ENCODE peak calls at places on chromosomes 11 and 22, in eight cellular contexts. R is GM12865; N is KG1; I is stimulated activated CD8-positive, alpha-beta memory T cell treated with anti-CD3 and anti-CD28 coated beads, Interleukin-4, amount 100 ng/mL, for 4 hours; Q is AG09309; T is effector CD4-positive, alpha-beta T cell; P is CD4-positive, alpha-beta memory T cell; L is tibial nerve. E is an unnamed sample.

GRCh38 chr11:117220568-117220967 is 11.3 kb downstream of the PCSK7 start:
- DNase-seq in L (peak), P (no peak), T (no peak), I (no peak), Q (no peak), N (no peak), R (no peak), E (no peak)

GRCh38 chr11:111745719-111746504 is 20.3 kb downstream of the PPP2R1B start:
- DNase-seq in I (no peak), R (no peak), Q (peak), N (no peak), T (no peak), L (no peak), P (no peak), E (no peak)

GRCh38 chr11:113991170-113991569 is 16.3 kb downstream of the HTR3A start:
- DNase-seq in R (no peak), N (peak), P (peak), L (no peak), T (no peak), Q (no peak), I (no peak), E (no peak)

GRCh38 chr11:33802414-33802950 is 28.2 kb upstream of the FBXO3 start:
- DNase-seq in P (no peak), R (peak), T (no peak), N (no peak), Q (peak), L (peak), I (no peak), E (no peak)

GRCh38 chr22:31122196-31122531 is 602 bp upstream of the INPP5J start:
- DNase-seq in T (no peak), I (no peak), R (no peak), Q (no peak), N (no peak), L (no peak), P (no peak), E (no peak)

GRCh38 chr11:112769170-112769569 is 192.1 kb upstream of the NCAM1 start:
- DNase-seq in I (no peak), P (no peak), R (no peak), T (no peak), N (no peak), Q (no peak), L (no peak), E (no peak)

GRCh38 chr11:416757-417621 is 2.2 kb upstream of the SIGIRR start:
- DNase-seq in I (no peak), Q (no peak), P (peak), R (peak), L (no peak), T (no peak), N (peak), E (no peak)

GRCh38 chr11:58912124-58912523 is 27.2 kb upstream of the GLYATL1 start:
- DNase-seq in T (no peak), I (no peak), P (no peak), R (no peak), Q (no peak), N (no peak), L (no peak), E (no peak)

GRCh38 chr22:41401781-41402648 is 20.3 kb downstream of the TEF start:
- DNase-seq in P (no peak), T (no peak), R (no peak), L (peak), Q (peak), I (no peak), N (no peak), E (no peak)

GRCh38 chr22:47645450-47645914 is 883.0 kb downstream of the TBC1D22A start:
- DNase-seq in I (no peak), L (no peak), R (no peak), T (no peak), N (no peak), P (no peak), Q (no peak), E (no peak)

GRCh38 chr11:35836185-35836584 is 107.7 kb upstream of the LDLRAD3 start:
- DNase-seq in T (no peak), Q (no peak), L (no peak), R (no peak), P (no peak), I (no peak), N (no peak), E (no peak)

GRCh38 chr11:65657426-65657825 is 5.3 kb downstream of the RELA start:
- DNase-seq in L (no peak), N (no peak), I (no peak), Q (no peak), P (no peak), R (no peak), T (no peak), E (no peak)

GRCh38 chr11:2150206-2150847 is 10.7 kb downstream of the INS start:
- DNase-seq in I (no peak), R (no peak), Q (peak), N (no peak), T (no peak), L (peak), P (no peak), E (no peak)

GRCh38 chr11:46295312-46295995 is 18.0 kb downstream of the CREB3L1 start:
- DNase-seq in P (peak), Q (no peak), R (peak), I (peak), T (peak), N (no peak), L (no peak), E (no peak)

GRCh38 chr11:103055174-103055890 is 36.6 kb downstream of the DCUN1D5 start:
- DNase-seq in N (peak), I (no peak), P (peak), Q (no peak), R (peak), T (no peak), L (no peak), E (peak)

GRCh38 chr11:47351159-47352126 is 1.1 kb downstream of the MYBPC3 start:
- DNase-seq in T (no peak), I (no peak), P (no peak), Q (no peak), L (no peak), N (no peak), R (no peak), E (no peak)

GRCh38 chr11:97033178-97033577 is 643.4 kb downstream of the JRKL start:
- DNase-seq in Q (no peak), T (no peak), N (no peak), I (no peak), R (no peak), P (no peak), L (no peak), E (no peak)

GRCh38 chr11:11312738-11313137 is 40.3 kb downstream of the CSNK2A3 start:
- DNase-seq in Q (no peak), L (no peak), P (no peak), N (no peak), T (no peak), I (no peak), R (no peak), E (no peak)

GRCh38 chr11:36711104-36711825 is 113.2 kb upstream of the RAG2 start:
- DNase-seq in I (no peak), R (no peak), L (no peak), N (no peak), P (no peak), Q (no peak), T (no peak), E (no peak)

GRCh38 chr11:12318791-12319733 is 58.3 kb upstream of the PARVA start:
- DNase-seq in I (no peak), P (no peak), L (no peak), T (no peak), Q (peak), R (peak), N (no peak), E (no peak)

GRCh38 chr22:47333625-47334024 is 571.2 kb downstream of the TBC1D22A start:
- DNase-seq in I (no peak), T (no peak), N (no peak), R (no peak), L (no peak), P (no peak), Q (no peak), E (no peak)

GRCh38 chr11:2808850-2809847 is 76.4 kb downstream of the CDKN1C start:
- DNase-seq in R (no peak), Q (no peak), P (no peak), I (no peak), T (no peak), L (no peak), N (no peak), E (no peak)

GRCh38 chr11:57781529-57781943 is 19.9 kb downstream of the CTNND1 start:
- DNase-seq in I (no peak), Q (no peak), N (no peak), T (no peak), P (no peak), R (no peak), L (no peak), E (no peak)

E was measured in GF-D8.